ENCODE peak calls at places on chromosome X, in nine cellular contexts. One of them, this sample, is unnamed.
A peak's percentile ranks its signal among the peaks of the same experiment; 100 is the strongest.

GRCh38 chrX:118745570-118745969 is 18.2 kb downstream of the IL13RA1 start:
- DNase-seq in NT2/D1: no peak
- DNase-seq in endothelial cell: no peak
- DNase-seq in nucleus accumbens: no peak
- DNase-seq in activated naive CD4-positive, alpha-beta T cell treated with anti-CD3 and anti-CD28 coated beads for 36 hours: no peak
- DNase-seq in Panc1: no peak
- DNase-seq in LoVo: no peak
- DNase-seq in Caki2: no peak
- DNase-seq in tibial artery: no peak
- DNase-seq in this sample: no peak

GRCh38 chrX:22135994-22136684 is 104.0 kb downstream of the PHEX start:
- DNase-seq in NT2/D1: peak; percentile 36
- DNase-seq in endothelial cell: peak; percentile 30
- DNase-seq in nucleus accumbens: no peak
- DNase-seq in activated naive CD4-positive, alpha-beta T cell treated with anti-CD3 and anti-CD28 coated beads for 36 hours: peak; percentile 17
- DNase-seq in Panc1: no peak
- DNase-seq in LoVo: no peak
- DNase-seq in Caki2: peak; percentile 90
- DNase-seq in tibial artery: no peak
- DNase-seq in this sample: peak; percentile 16

GRCh38 chrX:154805696-154806091 is 409 bp upstream of the MPP1 start:
- DNase-seq in NT2/D1: no peak
- DNase-seq in endothelial cell: no peak
- DNase-seq in nucleus accumbens: no peak
- DNase-seq in activated naive CD4-positive, alpha-beta T cell treated with anti-CD3 and anti-CD28 coated beads for 36 hours: no peak
- DNase-seq in Panc1: no peak
- DNase-seq in LoVo: no peak
- DNase-seq in Caki2: no peak
- DNase-seq in tibial artery: no peak
- DNase-seq in this sample: no peak

GRCh38 chrX:119467433-119467832 is 811 bp upstream of the SLC25A5 start:
- DNase-seq in NT2/D1: no peak
- DNase-seq in endothelial cell: no peak
- DNase-seq in nucleus accumbens: no peak
- DNase-seq in activated naive CD4-positive, alpha-beta T cell treated with anti-CD3 and anti-CD28 coated beads for 36 hours: no peak
- DNase-seq in Panc1: no peak
- DNase-seq in LoVo: no peak
- DNase-seq in Caki2: no peak
- DNase-seq in tibial artery: no peak
- DNase-seq in this sample: no peak

GRCh38 chrX:9874483-9874882 is 88.3 kb downstream of the SHROOM2 start:
- DNase-seq in NT2/D1: no peak
- DNase-seq in endothelial cell: no peak
- DNase-seq in nucleus accumbens: no peak
- DNase-seq in activated naive CD4-positive, alpha-beta T cell treated with anti-CD3 and anti-CD28 coated beads for 36 hours: no peak
- DNase-seq in Panc1: no peak
- DNase-seq in LoVo: no peak
- DNase-seq in Caki2: no peak
- DNase-seq in tibial artery: no peak
- DNase-seq in this sample: no peak

GRCh38 chrX:71621644-71622346 is 3.5 kb upstream of the CXCR3 start:
- DNase-seq in NT2/D1: no peak
- DNase-seq in endothelial cell: no peak
- DNase-seq in nucleus accumbens: no peak
- DNase-seq in activated naive CD4-positive, alpha-beta T cell treated with anti-CD3 and anti-CD28 coated beads for 36 hours: no peak
- DNase-seq in Panc1: no peak
- DNase-seq in LoVo: no peak
- DNase-seq in Caki2: no peak
- DNase-seq in tibial artery: peak; percentile 22
- DNase-seq in this sample: no peak

GRCh38 chrX:12953420-12953819 is 21.5 kb upstream of the TMSB4X start:
- DNase-seq in NT2/D1: no peak
- DNase-seq in endothelial cell: no peak
- DNase-seq in nucleus accumbens: no peak
- DNase-seq in activated naive CD4-positive, alpha-beta T cell treated with anti-CD3 and anti-CD28 coated beads for 36 hours: no peak
- DNase-seq in Panc1: no peak
- DNase-seq in LoVo: no peak
- DNase-seq in Caki2: no peak
- DNase-seq in tibial artery: no peak
- DNase-seq in this sample: no peak

GRCh38 chrX:122625821-122626220 is 558.3 kb upstream of the GRIA3 start:
- DNase-seq in NT2/D1: no peak
- DNase-seq in endothelial cell: no peak
- DNase-seq in nucleus accumbens: no peak
- DNase-seq in activated naive CD4-positive, alpha-beta T cell treated with anti-CD3 and anti-CD28 coated beads for 36 hours: no peak
- DNase-seq in Panc1: no peak
- DNase-seq in LoVo: no peak
- DNase-seq in Caki2: no peak
- DNase-seq in tibial artery: no peak
- DNase-seq in this sample: no peak

GRCh38 chrX:19343085-19343461 is 654 bp upstream of the PDHA1 start:
- DNase-seq in NT2/D1: no peak
- DNase-seq in endothelial cell: no peak
- DNase-seq in nucleus accumbens: no peak
- DNase-seq in activated naive CD4-positive, alpha-beta T cell treated with anti-CD3 and anti-CD28 coated beads for 36 hours: no peak
- DNase-seq in Panc1: no peak
- DNase-seq in LoVo: no peak
- DNase-seq in Caki2: no peak
- DNase-seq in tibial artery: no peak
- DNase-seq in this sample: no peak

GRCh38 chrX:107610667-107611066 is 17.6 kb upstream of the PRPS1 start:
- DNase-seq in NT2/D1: no peak
- DNase-seq in endothelial cell: no peak
- DNase-seq in nucleus accumbens: no peak
- DNase-seq in activated naive CD4-positive, alpha-beta T cell treated with anti-CD3 and anti-CD28 coated beads for 36 hours: no peak
- DNase-seq in Panc1: no peak
- DNase-seq in LoVo: no peak
- DNase-seq in Caki2: peak; percentile 26
- DNase-seq in tibial artery: no peak
- DNase-seq in this sample: no peak

GRCh38 chrX:110317079-110317819 is 636 bp downstream of the AMMECR1 start:
- DNase-seq in NT2/D1: no peak
- DNase-seq in endothelial cell: peak; percentile 24
- DNase-seq in nucleus accumbens: no peak
- DNase-seq in activated naive CD4-positive, alpha-beta T cell treated with anti-CD3 and anti-CD28 coated beads for 36 hours: peak; percentile 32
- DNase-seq in Panc1: no peak
- DNase-seq in LoVo: no peak
- DNase-seq in Caki2: peak; percentile 28
- DNase-seq in tibial artery: peak; percentile 21
- DNase-seq in this sample: no peak

This sample was measured in HCT116.